ENCODE peak calls at places on chromosome 1, in ten cellular contexts. One of them, this sample, is unnamed.
A peak's percentile ranks its signal among the peaks of the same experiment; 100 is the strongest.

GRCh38 chr1:83641206-83641658 is 357.7 kb downstream of the TTLL7 start:
- DNase-seq in skeletal muscle cell: no peak
- DNase-seq in GM23338: peak; percentile 43
- DNase-seq in NCI-H2171: no peak
- DNase-seq in SHP77 treated with DMSO at 0.1 percent for 48 hours: no peak
- DNase-seq in kidney: no peak
- DNase-seq in thoracic aorta: no peak
- DNase-seq in aorta: no peak
- DNase-seq in lower leg skin: no peak
- DNase-seq in activated naive CD4-positive, alpha-beta T cell: no peak
- DNase-seq in this sample: no peak

GRCh38 chr1:92408825-92409224 is 77.9 kb downstream of the GFI1 start:
- DNase-seq in skeletal muscle cell: no peak
- DNase-seq in GM23338: no peak
- DNase-seq in NCI-H2171: no peak
- DNase-seq in SHP77 treated with DMSO at 0.1 percent for 48 hours: no peak
- DNase-seq in kidney: no peak
- DNase-seq in thoracic aorta: no peak
- DNase-seq in aorta: no peak
- DNase-seq in lower leg skin: no peak
- DNase-seq in activated naive CD4-positive, alpha-beta T cell: no peak
- DNase-seq in this sample: no peak

GRCh38 chr1:179142889-179143299 is 61.0 kb downstream of the TOR3A start:
- DNase-seq in skeletal muscle cell: peak; percentile 95
- DNase-seq in GM23338: no peak
- DNase-seq in NCI-H2171: no peak
- DNase-seq in SHP77 treated with DMSO at 0.1 percent for 48 hours: no peak
- DNase-seq in kidney: no peak
- DNase-seq in thoracic aorta: no peak
- DNase-seq in aorta: no peak
- DNase-seq in lower leg skin: peak; percentile 70
- DNase-seq in activated naive CD4-positive, alpha-beta T cell: no peak
- DNase-seq in this sample: no peak

GRCh38 chr1:83075107-83075506 is 923.8 kb downstream of the TTLL7 start:
- DNase-seq in skeletal muscle cell: no peak
- DNase-seq in GM23338: no peak
- DNase-seq in NCI-H2171: no peak
- DNase-seq in SHP77 treated with DMSO at 0.1 percent for 48 hours: no peak
- DNase-seq in kidney: no peak
- DNase-seq in thoracic aorta: no peak
- DNase-seq in aorta: no peak
- DNase-seq in lower leg skin: no peak
- DNase-seq in activated naive CD4-positive, alpha-beta T cell: no peak
- DNase-seq in this sample: no peak

GRCh38 chr1:7491089-7491817 is 279.8 kb upstream of the VAMP3 start:
- DNase-seq in skeletal muscle cell: no peak
- DNase-seq in GM23338: no peak
- DNase-seq in NCI-H2171: no peak
- DNase-seq in SHP77 treated with DMSO at 0.1 percent for 48 hours: peak; percentile 21
- DNase-seq in kidney: no peak
- DNase-seq in thoracic aorta: no peak
- DNase-seq in aorta: no peak
- DNase-seq in lower leg skin: no peak
- DNase-seq in activated naive CD4-positive, alpha-beta T cell: no peak
- DNase-seq in this sample: no peak

GRCh38 chr1:35112668-35113067 is 33.5 kb downstream of the ZMYM1 start:
- DNase-seq in skeletal muscle cell: no peak
- DNase-seq in GM23338: no peak
- DNase-seq in NCI-H2171: no peak
- DNase-seq in SHP77 treated with DMSO at 0.1 percent for 48 hours: no peak
- DNase-seq in kidney: no peak
- DNase-seq in thoracic aorta: no peak
- DNase-seq in aorta: no peak
- DNase-seq in lower leg skin: no peak
- DNase-seq in activated naive CD4-positive, alpha-beta T cell: no peak
- DNase-seq in this sample: no peak

GRCh38 chr1:115363171-115363570 is 25.1 kb upstream of the NGF start:
- DNase-seq in skeletal muscle cell: no peak
- DNase-seq in GM23338: no peak
- DNase-seq in NCI-H2171: no peak
- DNase-seq in SHP77 treated with DMSO at 0.1 percent for 48 hours: no peak
- DNase-seq in kidney: no peak
- DNase-seq in thoracic aorta: no peak
- DNase-seq in aorta: no peak
- DNase-seq in lower leg skin: no peak
- DNase-seq in activated naive CD4-positive, alpha-beta T cell: no peak
- DNase-seq in this sample: no peak

GRCh38 chr1:3471356-3472087 is 17.1 kb downstream of the ARHGEF16 start:
- DNase-seq in skeletal muscle cell: peak; percentile 16
- DNase-seq in GM23338: peak; percentile 76
- DNase-seq in NCI-H2171: no peak
- DNase-seq in SHP77 treated with DMSO at 0.1 percent for 48 hours: no peak
- DNase-seq in kidney: peak; percentile 85
- DNase-seq in thoracic aorta: no peak
- DNase-seq in aorta: peak; percentile 71
- DNase-seq in lower leg skin: no peak
- DNase-seq in activated naive CD4-positive, alpha-beta T cell: no peak
- DNase-seq in this sample: no peak

GRCh38 chr1:71509051-71509595 is 428.3 kb upstream of the ZRANB2 start:
- DNase-seq in skeletal muscle cell: no peak
- DNase-seq in GM23338: no peak
- DNase-seq in NCI-H2171: no peak
- DNase-seq in SHP77 treated with DMSO at 0.1 percent for 48 hours: no peak
- DNase-seq in kidney: no peak
- DNase-seq in thoracic aorta: no peak
- DNase-seq in aorta: no peak
- DNase-seq in lower leg skin: no peak
- DNase-seq in activated naive CD4-positive, alpha-beta T cell: no peak
- DNase-seq in this sample: no peak

GRCh38 chr1:236155841-236156503 is 13.6 kb downstream of the GPR137B start:
- DNase-seq in skeletal muscle cell: no peak
- DNase-seq in GM23338: no peak
- DNase-seq in NCI-H2171: no peak
- DNase-seq in SHP77 treated with DMSO at 0.1 percent for 48 hours: no peak
- DNase-seq in kidney: no peak
- DNase-seq in thoracic aorta: no peak
- DNase-seq in aorta: no peak
- DNase-seq in lower leg skin: no peak
- DNase-seq in activated naive CD4-positive, alpha-beta T cell: no peak
- DNase-seq in this sample: no peak

GRCh38 chr1:47309427-47309826 is 4.5 kb downstream of the STIL start:
- DNase-seq in skeletal muscle cell: no peak
- DNase-seq in GM23338: no peak
- DNase-seq in NCI-H2171: peak; percentile 98
- DNase-seq in SHP77 treated with DMSO at 0.1 percent for 48 hours: no peak
- DNase-seq in kidney: no peak
- DNase-seq in thoracic aorta: no peak
- DNase-seq in aorta: no peak
- DNase-seq in lower leg skin: no peak
- DNase-seq in activated naive CD4-positive, alpha-beta T cell: no peak
- DNase-seq in this sample: no peak

GRCh38 chr1:115074839-115075534 is 14.3 kb downstream of the TSPAN2 start:
- DNase-seq in skeletal muscle cell: no peak
- DNase-seq in GM23338: no peak
- DNase-seq in NCI-H2171: no peak
- DNase-seq in SHP77 treated with DMSO at 0.1 percent for 48 hours: no peak
- DNase-seq in kidney: no peak
- DNase-seq in thoracic aorta: no peak
- DNase-seq in aorta: no peak
- DNase-seq in lower leg skin: no peak
- DNase-seq in activated naive CD4-positive, alpha-beta T cell: no peak
- DNase-seq in this sample: no peak

GRCh38 chr1:175035860-175036259 is 12.6 kb upstream of the MRPS14 start:
- DNase-seq in skeletal muscle cell: no peak
- DNase-seq in GM23338: no peak
- DNase-seq in NCI-H2171: no peak
- DNase-seq in SHP77 treated with DMSO at 0.1 percent for 48 hours: no peak
- DNase-seq in kidney: no peak
- DNase-seq in thoracic aorta: no peak
- DNase-seq in aorta: no peak
- DNase-seq in lower leg skin: no peak
- DNase-seq in activated naive CD4-positive, alpha-beta T cell: no peak
- DNase-seq in this sample: no peak

GRCh38 chr1:86704972-86705632 is 726 bp downstream of the SH3GLB1 start:
- DNase-seq in skeletal muscle cell: no peak
- DNase-seq in GM23338: peak; percentile 64
- DNase-seq in NCI-H2171: peak; percentile 53
- DNase-seq in SHP77 treated with DMSO at 0.1 percent for 48 hours: no peak
- DNase-seq in kidney: peak; percentile 83
- DNase-seq in thoracic aorta: no peak
- DNase-seq in aorta: peak; percentile 84
- DNase-seq in lower leg skin: peak; percentile 50
- DNase-seq in activated naive CD4-positive, alpha-beta T cell: peak; percentile 24
- DNase-seq in this sample: no peak

GRCh38 chr1:32964461-32965250 is at the start of gene RNF19B:
- DNase-seq in skeletal muscle cell: peak; percentile 73
- DNase-seq in GM23338: peak; percentile 97
- DNase-seq in NCI-H2171: peak; percentile 92
- DNase-seq in SHP77 treated with DMSO at 0.1 percent for 48 hours: peak; percentile 84
- DNase-seq in kidney: peak; percentile 98
- DNase-seq in thoracic aorta: peak; percentile 80
- DNase-seq in aorta: peak; percentile 98
- DNase-seq in lower leg skin: peak; percentile 94
- DNase-seq in activated naive CD4-positive, alpha-beta T cell: peak; percentile 82
- DNase-seq in this sample: peak; percentile 91

GRCh38 chr1:213603087-213603486 is 384.7 kb upstream of the PROX1 start:
- DNase-seq in skeletal muscle cell: no peak
- DNase-seq in GM23338: no peak
- DNase-seq in NCI-H2171: no peak
- DNase-seq in SHP77 treated with DMSO at 0.1 percent for 48 hours: no peak
- DNase-seq in kidney: no peak
- DNase-seq in thoracic aorta: no peak
- DNase-seq in aorta: no peak
- DNase-seq in lower leg skin: no peak
- DNase-seq in activated naive CD4-positive, alpha-beta T cell: no peak
- DNase-seq in this sample: no peak

GRCh38 chr1:116915182-116915611 is 5.5 kb downstream of the PTGFRN start:
- DNase-seq in skeletal muscle cell: no peak
- DNase-seq in GM23338: no peak
- DNase-seq in NCI-H2171: no peak
- DNase-seq in SHP77 treated with DMSO at 0.1 percent for 48 hours: no peak
- DNase-seq in kidney: no peak
- DNase-seq in thoracic aorta: no peak
- DNase-seq in aorta: no peak
- DNase-seq in lower leg skin: no peak
- DNase-seq in activated naive CD4-positive, alpha-beta T cell: no peak
- DNase-seq in this sample: no peak

GRCh38 chr1:164515221-164515620 is 43.8 kb upstream of the PBX1 start:
- DNase-seq in skeletal muscle cell: no peak
- DNase-seq in GM23338: no peak
- DNase-seq in NCI-H2171: no peak
- DNase-seq in SHP77 treated with DMSO at 0.1 percent for 48 hours: no peak
- DNase-seq in kidney: no peak
- DNase-seq in thoracic aorta: no peak
- DNase-seq in aorta: no peak
- DNase-seq in lower leg skin: no peak
- DNase-seq in activated naive CD4-positive, alpha-beta T cell: no peak
- DNase-seq in this sample: no peak

GRCh38 chr1:71049951-71050598 is 2.5 kb upstream of the PTGER3 start:
- DNase-seq in skeletal muscle cell: peak; percentile 19
- DNase-seq in GM23338: peak; percentile 86
- DNase-seq in NCI-H2171: peak; percentile 4
- DNase-seq in SHP77 treated with DMSO at 0.1 percent for 48 hours: peak; percentile 53
- DNase-seq in kidney: no peak
- DNase-seq in thoracic aorta: no peak
- DNase-seq in aorta: no peak
- DNase-seq in lower leg skin: no peak
- DNase-seq in activated naive CD4-positive, alpha-beta T cell: no peak
- DNase-seq in this sample: no peak

GRCh38 chr1:200260587-200261335 is 149.1 kb downstream of the ZNF281 start:
- DNase-seq in skeletal muscle cell: no peak
- DNase-seq in GM23338: no peak
- DNase-seq in NCI-H2171: no peak
- DNase-seq in SHP77 treated with DMSO at 0.1 percent for 48 hours: no peak
- DNase-seq in kidney: no peak
- DNase-seq in thoracic aorta: no peak
- DNase-seq in aorta: no peak
- DNase-seq in lower leg skin: no peak
- DNase-seq in activated naive CD4-positive, alpha-beta T cell: no peak
- DNase-seq in this sample: no peak

GRCh38 chr1:150532860-150533259 is 16.3 kb upstream of the ADAMTSL4 start:
- DNase-seq in skeletal muscle cell: no peak
- DNase-seq in GM23338: no peak
- DNase-seq in NCI-H2171: no peak
- DNase-seq in SHP77 treated with DMSO at 0.1 percent for 48 hours: no peak
- DNase-seq in kidney: no peak
- DNase-seq in thoracic aorta: no peak
- DNase-seq in aorta: peak; percentile 68
- DNase-seq in lower leg skin: no peak
- DNase-seq in activated naive CD4-positive, alpha-beta T cell: no peak
- DNase-seq in this sample: no peak

GRCh38 chr1:150477320-150477719 is 9.9 kb upstream of the TARS2 start:
- DNase-seq in skeletal muscle cell: no peak
- DNase-seq in GM23338: no peak
- DNase-seq in NCI-H2171: no peak
- DNase-seq in SHP77 treated with DMSO at 0.1 percent for 48 hours: no peak
- DNase-seq in kidney: no peak
- DNase-seq in thoracic aorta: no peak
- DNase-seq in aorta: no peak
- DNase-seq in lower leg skin: no peak
- DNase-seq in activated naive CD4-positive, alpha-beta T cell: no peak
- DNase-seq in this sample: no peak

GRCh38 chr1:179917601-179918429 is 35.7 kb downstream of the TOR1AIP1 start:
- DNase-seq in skeletal muscle cell: no peak
- DNase-seq in GM23338: no peak
- DNase-seq in NCI-H2171: no peak
- DNase-seq in SHP77 treated with DMSO at 0.1 percent for 48 hours: no peak
- DNase-seq in kidney: no peak
- DNase-seq in thoracic aorta: no peak
- DNase-seq in aorta: no peak
- DNase-seq in lower leg skin: no peak
- DNase-seq in activated naive CD4-positive, alpha-beta T cell: no peak
- DNase-seq in this sample: no peak

GRCh38 chr1:86516366-86516765 is 30.5 kb upstream of the CLCA4 start:
- DNase-seq in skeletal muscle cell: no peak
- DNase-seq in GM23338: no peak
- DNase-seq in NCI-H2171: no peak
- DNase-seq in SHP77 treated with DMSO at 0.1 percent for 48 hours: no peak
- DNase-seq in kidney: no peak
- DNase-seq in thoracic aorta: no peak
- DNase-seq in aorta: no peak
- DNase-seq in lower leg skin: no peak
- DNase-seq in activated naive CD4-positive, alpha-beta T cell: no peak
- DNase-seq in this sample: no peak

GRCh38 chr1:27941671-27942540 is 7.1 kb downstream of the SMPDL3B start:
- DNase-seq in skeletal muscle cell: no peak
- DNase-seq in GM23338: no peak
- DNase-seq in NCI-H2171: no peak
- DNase-seq in SHP77 treated with DMSO at 0.1 percent for 48 hours: no peak
- DNase-seq in kidney: peak; percentile 66
- DNase-seq in thoracic aorta: no peak
- DNase-seq in aorta: peak; percentile 42
- DNase-seq in lower leg skin: no peak
- DNase-seq in activated naive CD4-positive, alpha-beta T cell: no peak
- DNase-seq in this sample: no peak

GRCh38 chr1:64471724-64472276 is 1.9 kb downstream of the CACHD1 start:
- DNase-seq in skeletal muscle cell: no peak
- DNase-seq in GM23338: peak; percentile 47
- DNase-seq in NCI-H2171: no peak
- DNase-seq in SHP77 treated with DMSO at 0.1 percent for 48 hours: no peak
- DNase-seq in kidney: no peak
- DNase-seq in thoracic aorta: no peak
- DNase-seq in aorta: no peak
- DNase-seq in lower leg skin: no peak
- DNase-seq in activated naive CD4-positive, alpha-beta T cell: no peak
- DNase-seq in this sample: no peak

GRCh38 chr1:91511386-91511785 is 10.7 kb downstream of the CDC7 start:
- DNase-seq in skeletal muscle cell: no peak
- DNase-seq in GM23338: peak; percentile 51
- DNase-seq in NCI-H2171: peak; percentile 8
- DNase-seq in SHP77 treated with DMSO at 0.1 percent for 48 hours: no peak
- DNase-seq in kidney: no peak
- DNase-seq in thoracic aorta: no peak
- DNase-seq in aorta: no peak
- DNase-seq in lower leg skin: no peak
- DNase-seq in activated naive CD4-positive, alpha-beta T cell: no peak
- DNase-seq in this sample: no peak

GRCh38 chr1:26820784-26821269 is 5.7 kb upstream of the ZDHHC18 start:
- DNase-seq in skeletal muscle cell: no peak
- DNase-seq in GM23338: peak; percentile 27
- DNase-seq in NCI-H2171: no peak
- DNase-seq in SHP77 treated with DMSO at 0.1 percent for 48 hours: no peak
- DNase-seq in kidney: no peak
- DNase-seq in thoracic aorta: no peak
- DNase-seq in aorta: no peak
- DNase-seq in lower leg skin: no peak
- DNase-seq in activated naive CD4-positive, alpha-beta T cell: no peak
- DNase-seq in this sample: peak; percentile 37

This sample was measured in central memory CD8-positive, alpha-beta T cell.